ENCODE peak calls at places on chromosomes 2 and 18, in five cellular contexts. One of them, this sample, is unnamed.

GRCh38 chr2:216578325-216578724 is 54.9 kb upstream of the IGFBP2 start:
- DNase-seq in NAMALWA: no peak
- DNase-seq in AG08395: no peak
- DNase-seq in body of pancreas: no peak
- DNase-seq in T follicular helper cell: no peak
- DNase-seq in this sample: no peak

GRCh38 chr18:62442391-62442790 is 80.4 kb upstream of the ZCCHC2 start:
- DNase-seq in NAMALWA: no peak
- DNase-seq in AG08395: no peak
- DNase-seq in body of pancreas: no peak
- DNase-seq in T follicular helper cell: no peak
- DNase-seq in this sample: no peak

GRCh38 chr2:169012812-169013627 is 18.1 kb downstream of the ABCB11 start:
- DNase-seq in NAMALWA: no peak
- DNase-seq in AG08395: no peak
- DNase-seq in body of pancreas: no peak
- DNase-seq in T follicular helper cell: no peak
- DNase-seq in this sample: no peak

GRCh38 chr2:96408631-96409542 is 73.3 kb downstream of the NCAPH start:
- DNase-seq in NAMALWA: no peak
- DNase-seq in AG08395: no peak
- DNase-seq in body of pancreas: peak; percentile 74
- DNase-seq in T follicular helper cell: no peak
- DNase-seq in this sample: peak; percentile 19

GRCh38 chr2:163859951-163860350 is 124.1 kb upstream of the FIGN start:
- DNase-seq in NAMALWA: no peak
- DNase-seq in AG08395: no peak
- DNase-seq in body of pancreas: no peak
- DNase-seq in T follicular helper cell: no peak
- DNase-seq in this sample: no peak

GRCh38 chr2:97011977-97012569 is 25.7 kb upstream of the FAM178B start:
- DNase-seq in NAMALWA: peak; percentile 83
- DNase-seq in AG08395: peak; percentile 12
- DNase-seq in body of pancreas: peak; percentile 44
- DNase-seq in T follicular helper cell: no peak
- DNase-seq in this sample: no peak

GRCh38 chr2:37843554-37843953 is 81.5 kb upstream of the RMDN2 start:
- DNase-seq in NAMALWA: no peak
- DNase-seq in AG08395: peak; percentile 76
- DNase-seq in body of pancreas: no peak
- DNase-seq in T follicular helper cell: no peak
- DNase-seq in this sample: no peak

GRCh38 chr18:61637905-61638304 is 254.9 kb downstream of the RNF152 start:
- DNase-seq in NAMALWA: no peak
- DNase-seq in AG08395: no peak
- DNase-seq in body of pancreas: no peak
- DNase-seq in T follicular helper cell: no peak
- DNase-seq in this sample: no peak

GRCh38 chr2:175734679-175735078 is 267.4 kb downstream of the LNPK start:
- DNase-seq in NAMALWA: no peak
- DNase-seq in AG08395: no peak
- DNase-seq in body of pancreas: no peak
- DNase-seq in T follicular helper cell: no peak
- DNase-seq in this sample: no peak

GRCh38 chr18:13220326-13220991 is 1.9 kb downstream of the LDLRAD4 start:
- DNase-seq in NAMALWA: no peak
- DNase-seq in AG08395: no peak
- DNase-seq in body of pancreas: peak; percentile 16
- DNase-seq in T follicular helper cell: no peak
- DNase-seq in this sample: no peak

GRCh38 chr2:26568076-26568890 is 72.9 kb downstream of the CIB4 start:
- DNase-seq in NAMALWA: no peak
- DNase-seq in AG08395: no peak
- DNase-seq in body of pancreas: no peak
- DNase-seq in T follicular helper cell: no peak
- DNase-seq in this sample: no peak

GRCh38 chr2:226048625-226049024 is 649.1 kb downstream of the NYAP2 start:
- DNase-seq in NAMALWA: no peak
- DNase-seq in AG08395: peak; percentile 17
- DNase-seq in body of pancreas: no peak
- DNase-seq in T follicular helper cell: no peak
- DNase-seq in this sample: no peak

GRCh38 chr2:19738707-19739106 is 163.1 kb downstream of the TTC32 start:
- DNase-seq in NAMALWA: no peak
- DNase-seq in AG08395: peak; percentile 72
- DNase-seq in body of pancreas: peak; percentile 44
- DNase-seq in T follicular helper cell: no peak
- DNase-seq in this sample: no peak

GRCh38 chr2:163611557-163611906 is 124.3 kb downstream of the FIGN start:
- DNase-seq in NAMALWA: no peak
- DNase-seq in AG08395: no peak
- DNase-seq in body of pancreas: no peak
- DNase-seq in T follicular helper cell: no peak
- DNase-seq in this sample: no peak

GRCh38 chr18:70289351-70290330 is 796 bp downstream of the SOCS6 start:
- DNase-seq in NAMALWA: peak; percentile 38
- DNase-seq in AG08395: peak; percentile 30
- DNase-seq in body of pancreas: peak; percentile 20
- DNase-seq in T follicular helper cell: no peak
- DNase-seq in this sample: peak; percentile 57

GRCh38 chr2:217751952-217752351 is 250.8 kb downstream of the TNS1 start:
- DNase-seq in NAMALWA: no peak
- DNase-seq in AG08395: no peak
- DNase-seq in body of pancreas: no peak
- DNase-seq in T follicular helper cell: no peak
- DNase-seq in this sample: no peak

GRCh38 chr2:64259301-64259700 is 115.1 kb upstream of the PELI1 start:
- DNase-seq in NAMALWA: no peak
- DNase-seq in AG08395: no peak
- DNase-seq in body of pancreas: no peak
- DNase-seq in T follicular helper cell: no peak
- DNase-seq in this sample: no peak

GRCh38 chr2:24682357-24682756 is 110.8 kb downstream of the PTRHD1 start:
- DNase-seq in NAMALWA: no peak
- DNase-seq in AG08395: no peak
- DNase-seq in body of pancreas: no peak
- DNase-seq in T follicular helper cell: no peak
- DNase-seq in this sample: no peak

GRCh38 chr2:152573168-152573567 is 144.1 kb downstream of the PRPF40A start:
- DNase-seq in NAMALWA: no peak
- DNase-seq in AG08395: peak; percentile 74
- DNase-seq in body of pancreas: peak; percentile 61
- DNase-seq in T follicular helper cell: no peak
- DNase-seq in this sample: no peak

GRCh38 chr2:152304845-152305244 is 30.1 kb upstream of the FMNL2 start:
- DNase-seq in NAMALWA: no peak
- DNase-seq in AG08395: peak; percentile 37
- DNase-seq in body of pancreas: no peak
- DNase-seq in T follicular helper cell: no peak
- DNase-seq in this sample: no peak

GRCh38 chr2:215899111-215900074 is 114.0 kb downstream of the MREG start:
- DNase-seq in NAMALWA: no peak
- DNase-seq in AG08395: peak; percentile 86
- DNase-seq in body of pancreas: no peak
- DNase-seq in T follicular helper cell: no peak
- DNase-seq in this sample: no peak

GRCh38 chr2:195318440-195319111 is 338.4 kb upstream of the SLC39A10 start:
- DNase-seq in NAMALWA: peak; percentile 64
- DNase-seq in AG08395: peak; percentile 44
- DNase-seq in body of pancreas: peak; percentile 42
- DNase-seq in T follicular helper cell: peak; percentile 17
- DNase-seq in this sample: no peak

GRCh38 chr2:128602038-128602698 is 283.5 kb upstream of the HS6ST1 start:
- DNase-seq in NAMALWA: no peak
- DNase-seq in AG08395: no peak
- DNase-seq in body of pancreas: no peak
- DNase-seq in T follicular helper cell: no peak
- DNase-seq in this sample: no peak

GRCh38 chr2:121036226-121036692 is 248.7 kb downstream of the TFCP2L1 start:
- DNase-seq in NAMALWA: no peak
- DNase-seq in AG08395: no peak
- DNase-seq in body of pancreas: peak; percentile 50
- DNase-seq in T follicular helper cell: no peak
- DNase-seq in this sample: no peak

GRCh38 chr2:150931447-150931846 is 330.2 kb downstream of the RBM43 start:
- DNase-seq in NAMALWA: no peak
- DNase-seq in AG08395: no peak
- DNase-seq in body of pancreas: no peak
- DNase-seq in T follicular helper cell: no peak
- DNase-seq in this sample: no peak

GRCh38 chr2:100653449-100654045 is 90.8 kb downstream of the PDCL3 start:
- DNase-seq in NAMALWA: no peak
- DNase-seq in AG08395: no peak
- DNase-seq in body of pancreas: no peak
- DNase-seq in T follicular helper cell: peak; percentile 18
- DNase-seq in this sample: no peak

GRCh38 chr2:167686691-167687090 is 560.7 kb downstream of the STK39 start:
- DNase-seq in NAMALWA: no peak
- DNase-seq in AG08395: no peak
- DNase-seq in body of pancreas: no peak
- DNase-seq in T follicular helper cell: no peak
- DNase-seq in this sample: no peak

GRCh38 chr2:127411609-127412370 is 6.4 kb upstream of the PROC start:
- DNase-seq in NAMALWA: peak; percentile 45
- DNase-seq in AG08395: no peak
- DNase-seq in body of pancreas: peak; percentile 52
- DNase-seq in T follicular helper cell: no peak
- DNase-seq in this sample: no peak

GRCh38 chr2:234632527-234633391 is 135.9 kb upstream of the ARL4C start:
- DNase-seq in NAMALWA: no peak
- DNase-seq in AG08395: peak; percentile 55
- DNase-seq in body of pancreas: no peak
- DNase-seq in T follicular helper cell: no peak
- DNase-seq in this sample: no peak

GRCh38 chr18:48752478-48752877 is 198.3 kb downstream of the SMAD7 start:
- DNase-seq in NAMALWA: no peak
- DNase-seq in AG08395: no peak
- DNase-seq in body of pancreas: no peak
- DNase-seq in T follicular helper cell: no peak
- DNase-seq in this sample: no peak

GRCh38 chr2:190837991-190838390 is 42.6 kb upstream of the GLS start:
- DNase-seq in NAMALWA: no peak
- DNase-seq in AG08395: no peak
- DNase-seq in body of pancreas: no peak
- DNase-seq in T follicular helper cell: no peak
- DNase-seq in this sample: no peak

GRCh38 chr2:26364669-26365068 is 18.1 kb upstream of the ADGRF3 start:
- DNase-seq in NAMALWA: no peak
- DNase-seq in AG08395: no peak
- DNase-seq in body of pancreas: no peak
- DNase-seq in T follicular helper cell: no peak
- DNase-seq in this sample: no peak

GRCh38 chr2:76667764-76668163 is 854.4 kb downstream of the LRRTM4 start:
- DNase-seq in NAMALWA: no peak
- DNase-seq in AG08395: no peak
- DNase-seq in body of pancreas: no peak
- DNase-seq in T follicular helper cell: no peak
- DNase-seq in this sample: no peak

GRCh38 chr18:76422838-76423237 is 72.2 kb downstream of the ZNF516 start:
- DNase-seq in NAMALWA: no peak
- DNase-seq in AG08395: no peak
- DNase-seq in body of pancreas: no peak
- DNase-seq in T follicular helper cell: no peak
- DNase-seq in this sample: no peak

GRCh38 chr2:233385489-233386044 is 31.3 kb downstream of the DGKD start:
- DNase-seq in NAMALWA: peak; percentile 80
- DNase-seq in AG08395: no peak
- DNase-seq in body of pancreas: no peak
- DNase-seq in T follicular helper cell: no peak
- DNase-seq in this sample: no peak

GRCh38 chr18:67896471-67896870 is 380.0 kb upstream of the DSEL start:
- DNase-seq in NAMALWA: no peak
- DNase-seq in AG08395: no peak
- DNase-seq in body of pancreas: no peak
- DNase-seq in T follicular helper cell: no peak
- DNase-seq in this sample: no peak

GRCh38 chr2:112795720-112796119 is 11.4 kb upstream of the IL1A start:
- DNase-seq in NAMALWA: no peak
- DNase-seq in AG08395: no peak
- DNase-seq in body of pancreas: peak; percentile 58
- DNase-seq in T follicular helper cell: no peak
- DNase-seq in this sample: no peak

GRCh38 chr2:44297431-44297830 is 22.2 kb downstream of the SLC3A1 start:
- DNase-seq in NAMALWA: no peak
- DNase-seq in AG08395: no peak
- DNase-seq in body of pancreas: no peak
- DNase-seq in T follicular helper cell: no peak
- DNase-seq in this sample: no peak

GRCh38 chr2:145194671-145195070 is 674.8 kb upstream of the ZEB2 start:
- DNase-seq in NAMALWA: no peak
- DNase-seq in AG08395: no peak
- DNase-seq in body of pancreas: no peak
- DNase-seq in T follicular helper cell: no peak
- DNase-seq in this sample: no peak